ENCODE peak calls at places on chromosome 22, in six cellular contexts. C, Q, X, A, I and B are unnamed samples.

GRCh38 chr22:37623075-37624016 is 14.7 kb downstream of the GGA1 start:
- DNase-seq in C (peak), X (peak), I (peak), Q (peak), A (peak), B (no peak)

GRCh38 chr22:29199702-29200400 is 5.8 kb upstream of the EMID1 start:
- DNase-seq in X (no peak), I (no peak), C (no peak), A (no peak), Q (no peak), B (no peak)

GRCh38 chr22:49395617-49396016 is 432.1 kb downstream of the BRD1 start:
- DNase-seq in Q (no peak), A (no peak), I (no peak), C (no peak), X (no peak), B (no peak)

GRCh38 chr22:50089231-50090140 is at the start of gene MOV10L1:
- DNase-seq in Q (no peak), C (peak), I (no peak), A (no peak), X (no peak), B (no peak)

GRCh38 chr22:29683536-29683935 is 36.3 kb upstream of the CABP7 start:
- DNase-seq in Q (no peak), X (no peak), I (no peak), C (no peak), A (no peak), B (no peak)

GRCh38 chr22:22684605-22685561 is 40.5 kb downstream of the GGTLC2 start:
- DNase-seq in X (peak), I (no peak), Q (no peak), A (no peak), C (peak), B (no peak)

GRCh38 chr22:17884951-17885350 is 110.7 kb upstream of the BID start:
- DNase-seq in A (no peak), Q (no peak), C (no peak), I (no peak), X (no peak), B (no peak)

GRCh38 chr22:38110863-38111852 is 674 bp upstream of the BAIAP2L2 start:
- DNase-seq in I (no peak), Q (no peak), X (peak), C (peak), A (peak), B (no peak)

GRCh38 chr22:27133951-27134664 is 476.7 kb downstream of the MIAT start:
- DNase-seq in A (peak), Q (no peak), C (peak), X (no peak), I (no peak), B (no peak)

GRCh38 chr22:50114221-50114981 is 24.6 kb downstream of the MOV10L1 start:
- DNase-seq in C (peak), Q (no peak), A (no peak), I (no peak), X (peak), B (no peak)

GRCh38 chr22:31106651-31107205 is 640 bp downstream of the SELENOM start:
- DNase-seq in X (no peak), A (no peak), I (no peak), Q (no peak), C (peak), B (no peak)
- H3K27ac ChIP-seq in X (no peak), A (no peak), I (peak), Q (no peak), C (peak), B (peak)

GRCh38 chr22:36304429-36304828 is 51.5 kb downstream of the APOL1 start:
- DNase-seq in I (no peak), C (no peak), Q (no peak), X (no peak), A (peak), B (no peak)
- H3K27ac ChIP-seq in I (peak), C (no peak), Q (no peak), X (no peak), A (peak), B (no peak)

GRCh38 chr22:46290843-46291785 is 5.6 kb upstream of the GTSE1 start:
- DNase-seq in C (no peak), A (no peak), I (no peak), X (no peak), Q (no peak), B (no peak)
- H3K27ac ChIP-seq in C (no peak), A (no peak), I (peak), X (no peak), Q (no peak), B (no peak)

GRCh38 chr22:36196254-36197064 is 5.2 kb downstream of the APOL4 start:
- DNase-seq in Q (no peak), C (no peak), X (no peak), I (no peak), A (no peak), B (no peak)
- H3K27ac ChIP-seq in Q (peak), C (no peak), X (no peak), I (peak), A (no peak), B (no peak)

GRCh38 chr22:24161485-24161884 is 19.8 kb upstream of the SUSD2 start:
- DNase-seq in C (no peak), A (no peak), Q (no peak), X (no peak), I (no peak), B (no peak)
- H3K27ac ChIP-seq in C (no peak), A (no peak), Q (no peak), X (no peak), I (peak), B (no peak)

GRCh38 chr22:39238124-39238466 is 6.7 kb downstream of the PDGFB start:
- DNase-seq in C (no peak), Q (no peak), I (no peak), X (no peak), A (no peak), B (no peak)

GRCh38 chr22:39237276-39238123 is 7.3 kb downstream of the PDGFB start:
- DNase-seq in Q (no peak), A (no peak), C (no peak), I (no peak), X (no peak), B (no peak)

GRCh38 chr22:39238561-39238960 is 6.2 kb downstream of the PDGFB start:
- DNase-seq in X (no peak), Q (no peak), C (no peak), I (no peak), A (no peak), B (no peak)

GRCh38 chr22:39239561-39240423 is 5.0 kb downstream of the PDGFB start:
- DNase-seq in X (no peak), A (peak), C (no peak), I (no peak), Q (no peak), B (no peak)

DNA sequence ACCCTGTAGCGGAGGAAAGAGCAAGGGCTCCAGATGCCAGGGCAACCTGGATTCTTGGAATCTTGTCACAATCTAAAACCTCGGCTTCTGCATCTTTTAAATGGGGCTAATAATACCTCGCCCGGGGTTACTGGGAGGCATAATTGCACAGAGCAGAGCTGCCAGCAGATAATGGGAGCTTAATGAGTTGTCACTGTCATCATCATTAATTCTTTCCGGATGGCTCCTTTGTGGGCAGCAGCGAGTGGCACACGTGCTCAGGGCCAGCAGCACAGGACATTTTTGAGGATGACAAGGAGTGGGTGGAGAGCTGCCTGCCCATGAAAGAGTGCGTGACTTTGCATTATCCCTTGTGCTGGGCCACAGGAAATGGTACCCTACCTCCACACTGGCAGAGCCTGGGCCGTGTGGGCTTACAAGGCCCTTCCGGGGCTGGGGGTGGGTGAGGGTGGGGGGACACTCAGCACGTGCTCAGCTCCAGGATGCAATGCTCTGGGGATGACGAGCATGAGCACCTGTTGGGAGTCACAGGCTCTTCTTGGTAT is 5.7 kb downstream of the PDGFB start:
- DNase-seq in A (no peak), I (no peak), Q (no peak), C (no peak), X (no peak), B (no peak)
- H3K27ac ChIP-seq in A (no peak), I (peak), Q (no peak), C (no peak), X (no peak), B (no peak)

GRCh38 chr22:41575533-41575932 is 14.1 kb downstream of the PMM1 start:
- DNase-seq in X (no peak), Q (no peak), A (no peak), C (no peak), I (no peak), B (no peak)

GRCh38 chr22:41573677-41574264 is 13.0 kb downstream of the CSDC2 start:
- DNase-seq in C (no peak), X (no peak), Q (no peak), A (no peak), I (no peak), B (no peak)

GRCh38 chr22:41576877-41577276 is 12.8 kb downstream of the PMM1 start:
- DNase-seq in X (peak), A (peak), I (peak), Q (peak), C (peak), B (no peak)

GRCh38 chr22:41571786-41572185 is 11.0 kb downstream of the CSDC2 start:
- DNase-seq in I (no peak), X (no peak), Q (no peak), A (no peak), C (no peak), B (no peak)

GRCh38 chr22:41574847-41575381 is 14.1 kb downstream of the CSDC2 start:
- DNase-seq in X (no peak), I (peak), Q (no peak), A (no peak), C (peak), B (no peak)
- H3K27ac ChIP-seq in X (no peak), I (peak), Q (no peak), A (no peak), C (no peak), B (peak)

GRCh38 chr22:31221084-31221483 is 9.0 kb downstream of the LIMK2 start:
- DNase-seq in Q (no peak), C (no peak), I (no peak), X (no peak), A (no peak), B (no peak)
- H3K27ac ChIP-seq in Q (no peak), C (no peak), I (no peak), X (no peak), A (no peak), B (no peak)

DNA sequence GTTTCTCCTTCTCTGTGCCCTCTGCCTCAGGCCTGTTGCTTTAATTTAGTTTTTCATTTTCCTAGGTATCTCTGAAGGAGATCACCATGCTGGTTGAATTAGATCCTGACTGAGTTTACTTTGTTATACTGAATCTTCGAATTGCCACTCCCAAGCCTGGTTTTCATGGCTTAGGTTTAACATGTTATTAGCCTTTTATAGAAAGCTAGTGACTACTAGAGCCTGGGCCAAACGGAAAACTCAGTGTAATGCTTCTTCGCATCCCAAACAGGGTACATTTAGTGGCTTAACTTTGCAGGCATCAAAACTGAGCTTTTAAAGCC is 3.6 kb downstream of the CRKL start:
- DNase-seq in C (no peak), A (no peak), X (no peak), I (no peak), Q (no peak), B (no peak)
- H3K27ac ChIP-seq in C (peak), A (peak), X (no peak), I (peak), Q (no peak), B (no peak)